ENCODE peak calls at places on chromosome 22, in six cellular contexts. One of them, this sample, is unnamed.

GRCh38 chr22:28855355-28856094 is 27.8 kb upstream of the ZNRF3 start:
- DNase-seq in Peyer's patch: peak
- DNase-seq in IMR-90: peak
- DNase-seq in esophagus squamous epithelium: no peak
- DNase-seq in HepG2: peak
- DNase-seq in adrenal gland: peak
- DNase-seq in this sample: peak

GRCh38 chr22:29394931-29395581 is 6.7 kb upstream of the AP1B1 start:
- DNase-seq in esophagus squamous epithelium: no peak
- DNase-seq in Peyer's patch: peak
- DNase-seq in HepG2: peak
- DNase-seq in IMR-90: peak
- DNase-seq in adrenal gland: peak
- DNase-seq in this sample: peak

GRCh38 chr22:20571078-20571503 is 63.7 kb downstream of the MED15 start:
- DNase-seq in HepG2: no peak
- DNase-seq in IMR-90: no peak
- DNase-seq in Peyer's patch: no peak
- DNase-seq in esophagus squamous epithelium: no peak
- DNase-seq in adrenal gland: no peak
- DNase-seq in this sample: no peak

GRCh38 chr22:26545827-26546226 is 33.6 kb upstream of the TFIP11 start:
- DNase-seq in adrenal gland: no peak
- DNase-seq in HepG2: no peak
- DNase-seq in esophagus squamous epithelium: no peak
- DNase-seq in IMR-90: no peak
- DNase-seq in Peyer's patch: no peak
- DNase-seq in this sample: no peak

GRCh38 chr22:27148025-27148424 is 490.6 kb downstream of the MIAT start:
- DNase-seq in Peyer's patch: no peak
- DNase-seq in esophagus squamous epithelium: no peak
- DNase-seq in IMR-90: no peak
- DNase-seq in adrenal gland: no peak
- DNase-seq in HepG2: no peak
- DNase-seq in this sample: no peak

GRCh38 chr22:36164621-36165020 is 4.1 kb upstream of the APOL3 start:
- DNase-seq in HepG2: no peak
- DNase-seq in adrenal gland: no peak
- DNase-seq in Peyer's patch: no peak
- DNase-seq in esophagus squamous epithelium: no peak
- DNase-seq in IMR-90: no peak
- DNase-seq in this sample: no peak

GRCh38 chr22:50326959-50327710 is at the start of gene DENND6B:
- DNase-seq in IMR-90: peak
- DNase-seq in adrenal gland: peak
- DNase-seq in HepG2: peak
- DNase-seq in Peyer's patch: peak
- DNase-seq in esophagus squamous epithelium: no peak
- DNase-seq in this sample: peak

GRCh38 chr22:50317674-50318073 is 9.1 kb downstream of the DENND6B start:
- DNase-seq in adrenal gland: no peak
- DNase-seq in Peyer's patch: no peak
- DNase-seq in IMR-90: no peak
- DNase-seq in HepG2: no peak
- DNase-seq in esophagus squamous epithelium: no peak
- DNase-seq in this sample: no peak

GRCh38 chr22:43418079-43418825 is 6.4 kb downstream of the MPPED1 start:
- DNase-seq in IMR-90: no peak
- DNase-seq in HepG2: no peak
- DNase-seq in esophagus squamous epithelium: no peak
- DNase-seq in Peyer's patch: no peak
- DNase-seq in adrenal gland: no peak
- DNase-seq in this sample: no peak

GRCh38 chr22:42171417-42171816 is 40.8 kb upstream of the CYP2D6 start:
- DNase-seq in Peyer's patch: peak
- DNase-seq in esophagus squamous epithelium: no peak
- DNase-seq in IMR-90: no peak
- DNase-seq in HepG2: no peak
- DNase-seq in adrenal gland: no peak
- DNase-seq in this sample: no peak

GRCh38 chr22:39859903-39860588 is 33.5 kb downstream of the ENTHD1 start:
- DNase-seq in esophagus squamous epithelium: no peak
- DNase-seq in HepG2: no peak
- DNase-seq in IMR-90: no peak
- DNase-seq in adrenal gland: no peak
- DNase-seq in Peyer's patch: no peak
- DNase-seq in this sample: no peak

GRCh38 chr22:36323182-36323854 is 64.4 kb downstream of the MYH9 start:
- DNase-seq in HepG2: no peak
- DNase-seq in esophagus squamous epithelium: no peak
- DNase-seq in IMR-90: peak
- DNase-seq in Peyer's patch: peak
- DNase-seq in adrenal gland: peak
- DNase-seq in this sample: peak

GRCh38 chr22:50518628-50519027 is 6.8 kb downstream of the SCO2 start:
- DNase-seq in esophagus squamous epithelium: no peak
- DNase-seq in Peyer's patch: no peak
- DNase-seq in HepG2: no peak
- DNase-seq in adrenal gland: no peak
- DNase-seq in IMR-90: no peak
- DNase-seq in this sample: no peak

GRCh38 chr22:45493286-45493771 is 9.4 kb upstream of the FBLN1 start:
- DNase-seq in esophagus squamous epithelium: no peak
- DNase-seq in HepG2: no peak
- DNase-seq in adrenal gland: peak
- DNase-seq in Peyer's patch: peak
- DNase-seq in IMR-90: no peak
- DNase-seq in this sample: no peak

GRCh38 chr22:42562684-42563083 is 8.9 kb downstream of the SERHL2 start:
- DNase-seq in esophagus squamous epithelium: no peak
- DNase-seq in IMR-90: no peak
- DNase-seq in adrenal gland: no peak
- DNase-seq in Peyer's patch: no peak
- DNase-seq in HepG2: no peak
- DNase-seq in this sample: no peak

GRCh38 chr22:22666307-22667091 is 22.1 kb downstream of the GGTLC2 start:
- DNase-seq in esophagus squamous epithelium: no peak
- DNase-seq in HepG2: peak
- DNase-seq in IMR-90: peak
- DNase-seq in Peyer's patch: peak
- DNase-seq in adrenal gland: peak
- DNase-seq in this sample: no peak

GRCh38 chr22:17778412-17778976 is 4.2 kb upstream of the BID start:
- DNase-seq in adrenal gland: no peak
- DNase-seq in IMR-90: no peak
- DNase-seq in Peyer's patch: no peak
- DNase-seq in esophagus squamous epithelium: no peak
- DNase-seq in HepG2: no peak
- DNase-seq in this sample: no peak
- H3K4me3 ChIP-seq in adrenal gland: no peak
- H3K4me3 ChIP-seq in IMR-90: no peak
- H3K4me3 ChIP-seq in Peyer's patch: no peak
- H3K4me3 ChIP-seq in esophagus squamous epithelium: peak
- H3K4me3 ChIP-seq in HepG2: no peak
- H3K4me3 ChIP-seq in this sample: no peak

DNA sequence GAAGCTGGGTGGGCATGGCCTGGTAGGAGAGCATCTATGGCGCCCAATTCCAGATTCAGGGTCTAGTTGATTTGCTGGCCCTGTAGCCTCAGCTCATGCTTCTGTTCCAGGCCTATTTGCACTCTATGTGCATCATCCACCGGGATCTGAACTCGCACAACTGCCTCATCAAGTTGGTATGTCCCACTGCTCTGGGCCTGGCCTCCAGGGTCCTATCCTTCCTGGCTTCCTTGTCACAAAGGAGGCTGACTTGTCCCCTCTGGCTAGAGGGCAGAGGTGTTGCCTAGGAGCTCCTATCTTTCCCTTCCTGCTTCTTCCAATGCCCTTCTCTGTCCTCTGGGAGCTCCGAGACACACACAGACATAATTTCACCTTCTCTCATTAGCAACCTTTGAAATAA is 21.3 kb downstream of the PIK3IP1 start:
- DNase-seq in HepG2: no peak
- DNase-seq in esophagus squamous epithelium: no peak
- DNase-seq in Peyer's patch: no peak
- DNase-seq in IMR-90: no peak
- DNase-seq in adrenal gland: no peak
- DNase-seq in this sample: no peak
- H3K27ac ChIP-seq in HepG2: peak
- H3K27ac ChIP-seq in esophagus squamous epithelium: no peak
- H3K27ac ChIP-seq in Peyer's patch: no peak
- H3K27ac ChIP-seq in IMR-90: no peak
- H3K27ac ChIP-seq in adrenal gland: no peak
- H3K27ac ChIP-seq in this sample: peak

DNA sequence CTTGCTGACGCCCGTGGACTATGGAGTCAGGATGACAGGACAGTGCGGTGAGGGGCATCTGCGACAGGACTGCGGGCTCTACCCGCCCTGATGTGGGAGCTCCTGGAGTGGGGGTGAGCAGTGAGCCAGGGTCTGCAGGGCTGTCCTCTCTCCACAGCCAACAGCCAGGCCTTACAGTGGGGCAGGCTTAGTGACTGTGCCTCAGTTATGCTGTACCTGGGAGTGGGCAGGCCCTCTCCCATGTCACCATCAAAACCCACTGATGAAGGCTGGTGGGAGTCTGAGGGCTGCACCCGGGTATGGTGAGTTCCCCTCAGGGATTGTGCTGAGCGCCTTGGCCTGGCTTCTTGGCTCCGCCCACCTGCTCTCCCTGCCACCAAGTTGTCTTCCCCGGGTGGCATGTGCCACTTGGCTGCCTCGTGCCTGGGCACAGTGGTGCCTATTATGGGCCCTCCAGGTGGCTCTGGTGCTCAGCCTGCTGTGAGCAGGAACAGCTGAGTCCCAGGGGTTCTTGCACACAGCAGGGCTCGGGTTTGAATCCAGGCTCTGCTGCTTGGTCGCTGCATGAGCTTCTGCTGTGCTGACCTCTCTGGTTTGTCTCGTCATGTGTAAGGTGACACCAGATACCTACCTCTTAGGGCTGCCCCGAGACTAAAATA is 4.1 kb upstream of the TRIOBP start:
- DNase-seq in adrenal gland: no peak
- DNase-seq in HepG2: no peak
- DNase-seq in Peyer's patch: no peak
- DNase-seq in esophagus squamous epithelium: no peak
- DNase-seq in IMR-90: no peak
- DNase-seq in this sample: no peak
- TF ChIP-seq POLR2A in adrenal gland: no peak
- TF ChIP-seq POLR2A in HepG2: no peak
- TF ChIP-seq POLR2A in Peyer's patch: no peak
- TF ChIP-seq POLR2A in esophagus squamous epithelium: no peak
- TF ChIP-seq POLR2A in IMR-90: no peak
- TF ChIP-seq POLR2A in this sample: no peak

GRCh38 chr22:17847360-17848078 is 73.2 kb upstream of the BID start:
- DNase-seq in IMR-90: no peak
- DNase-seq in Peyer's patch: no peak
- DNase-seq in HepG2: no peak
- DNase-seq in esophagus squamous epithelium: no peak
- DNase-seq in adrenal gland: no peak
- DNase-seq in this sample: no peak

GRCh38 chr22:17845790-17846189 is 71.5 kb upstream of the BID start:
- DNase-seq in IMR-90: no peak
- DNase-seq in adrenal gland: no peak
- DNase-seq in Peyer's patch: no peak
- DNase-seq in esophagus squamous epithelium: no peak
- DNase-seq in HepG2: no peak
- DNase-seq in this sample: no peak

GRCh38 chr22:17844150-17844549 is 69.9 kb upstream of the BID start:
- DNase-seq in HepG2: no peak
- DNase-seq in Peyer's patch: no peak
- DNase-seq in IMR-90: no peak
- DNase-seq in esophagus squamous epithelium: no peak
- DNase-seq in adrenal gland: no peak
- DNase-seq in this sample: no peak

GRCh38 chr22:17845340-17845739 is 71.1 kb upstream of the BID start:
- DNase-seq in Peyer's patch: no peak
- DNase-seq in adrenal gland: no peak
- DNase-seq in HepG2: no peak
- DNase-seq in IMR-90: no peak
- DNase-seq in esophagus squamous epithelium: no peak
- DNase-seq in this sample: no peak

DNA sequence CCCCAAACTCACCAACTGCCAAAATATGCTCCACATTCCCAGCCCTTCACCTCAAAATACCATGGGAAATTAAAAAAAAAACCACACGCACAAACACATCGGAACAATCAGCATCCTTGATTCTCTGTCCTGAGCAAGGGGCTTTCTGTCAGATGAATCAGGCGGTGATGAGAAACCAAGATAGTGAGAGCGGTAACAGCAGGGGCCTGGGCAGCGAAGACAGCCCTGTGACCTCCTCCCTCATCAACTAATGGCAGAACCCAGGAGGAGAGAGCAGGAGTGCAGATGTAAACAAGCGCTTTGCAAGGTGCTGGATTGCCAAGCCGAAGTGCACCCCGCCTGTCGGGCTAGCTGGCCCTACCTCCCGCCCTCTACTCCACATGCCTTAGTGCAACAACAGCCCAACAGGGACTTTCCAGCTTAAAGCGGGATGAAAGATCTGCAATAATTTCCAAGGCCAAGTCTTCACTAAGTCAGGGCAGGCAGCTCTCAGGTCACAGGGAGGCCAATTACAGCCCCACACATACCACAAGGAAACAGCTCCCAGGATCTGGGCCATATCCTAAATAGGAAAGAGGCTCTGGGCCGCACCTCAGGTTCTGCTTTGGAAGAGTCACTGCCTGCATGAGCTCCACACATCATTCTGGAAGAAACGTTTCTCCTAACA is 72.2 kb upstream of the BID start:
- DNase-seq in Peyer's patch: no peak
- DNase-seq in HepG2: no peak
- DNase-seq in IMR-90: no peak
- DNase-seq in adrenal gland: no peak
- DNase-seq in esophagus squamous epithelium: no peak
- DNase-seq in this sample: no peak
- H3K4me3 ChIP-seq in Peyer's patch: no peak
- H3K4me3 ChIP-seq in HepG2: no peak
- H3K4me3 ChIP-seq in IMR-90: no peak
- H3K4me3 ChIP-seq in adrenal gland: no peak
- H3K4me3 ChIP-seq in esophagus squamous epithelium: no peak
- H3K4me3 ChIP-seq in this sample: no peak

This sample was measured in breast epithelium.